ENCODE peak calls at places on chromosome X, in four cellular contexts. One of them, this sample, is unnamed.

GRCh38 chrX:10104958-10105658 is 51.7 kb upstream of the CLCN4 start:
- DNase-seq in cardiac muscle cell: peak; percentile 43
- DNase-seq in stimulated activated CD4-positive, alpha-beta T cell treated with anti-CD3 and anti-CD28 coated beads, Interleukin-15, amount 100 ng/mL, for 1 hour: no peak
- DNase-seq in effector memory CD4-positive, alpha-beta T cell: no peak
- DNase-seq in this sample: no peak

GRCh38 chrX:134074151-134074550 is 88.8 kb upstream of the GPC3 start:
- DNase-seq in cardiac muscle cell: no peak
- DNase-seq in stimulated activated CD4-positive, alpha-beta T cell treated with anti-CD3 and anti-CD28 coated beads, Interleukin-15, amount 100 ng/mL, for 1 hour: no peak
- DNase-seq in effector memory CD4-positive, alpha-beta T cell: no peak
- DNase-seq in this sample: no peak

GRCh38 chrX:107505223-107505622 is 55.8 kb downstream of the FRMPD3 start:
- DNase-seq in cardiac muscle cell: no peak
- DNase-seq in stimulated activated CD4-positive, alpha-beta T cell treated with anti-CD3 and anti-CD28 coated beads, Interleukin-15, amount 100 ng/mL, for 1 hour: no peak
- DNase-seq in effector memory CD4-positive, alpha-beta T cell: no peak
- DNase-seq in this sample: no peak

GRCh38 chrX:22338740-22339139 is 66.0 kb downstream of the CBLL2 start:
- DNase-seq in cardiac muscle cell: no peak
- DNase-seq in stimulated activated CD4-positive, alpha-beta T cell treated with anti-CD3 and anti-CD28 coated beads, Interleukin-15, amount 100 ng/mL, for 1 hour: no peak
- DNase-seq in effector memory CD4-positive, alpha-beta T cell: no peak
- DNase-seq in this sample: no peak

GRCh38 chrX:135923353-135923752 is 29.8 kb downstream of the SAGE1 start:
- DNase-seq in cardiac muscle cell: no peak
- DNase-seq in stimulated activated CD4-positive, alpha-beta T cell treated with anti-CD3 and anti-CD28 coated beads, Interleukin-15, amount 100 ng/mL, for 1 hour: no peak
- DNase-seq in effector memory CD4-positive, alpha-beta T cell: no peak
- DNase-seq in this sample: no peak

GRCh38 chrX:19683817-19684216 is 168.5 kb upstream of the MAP3K15 start:
- DNase-seq in cardiac muscle cell: no peak
- DNase-seq in stimulated activated CD4-positive, alpha-beta T cell treated with anti-CD3 and anti-CD28 coated beads, Interleukin-15, amount 100 ng/mL, for 1 hour: no peak
- DNase-seq in effector memory CD4-positive, alpha-beta T cell: peak; percentile 5
- DNase-seq in this sample: no peak

GRCh38 chrX:129019412-129019811 is 503.9 kb downstream of the SMARCA1 start:
- DNase-seq in cardiac muscle cell: no peak
- DNase-seq in stimulated activated CD4-positive, alpha-beta T cell treated with anti-CD3 and anti-CD28 coated beads, Interleukin-15, amount 100 ng/mL, for 1 hour: no peak
- DNase-seq in effector memory CD4-positive, alpha-beta T cell: no peak
- DNase-seq in this sample: no peak

GRCh38 chrX:13283968-13284914 is 35.6 kb downstream of the ATXN3L start:
- DNase-seq in cardiac muscle cell: peak; percentile 45
- DNase-seq in stimulated activated CD4-positive, alpha-beta T cell treated with anti-CD3 and anti-CD28 coated beads, Interleukin-15, amount 100 ng/mL, for 1 hour: no peak
- DNase-seq in effector memory CD4-positive, alpha-beta T cell: no peak
- DNase-seq in this sample: no peak

GRCh38 chrX:1361275-1361674 is 24.7 kb downstream of the IL3RA start:
- DNase-seq in cardiac muscle cell: no peak
- DNase-seq in stimulated activated CD4-positive, alpha-beta T cell treated with anti-CD3 and anti-CD28 coated beads, Interleukin-15, amount 100 ng/mL, for 1 hour: no peak
- DNase-seq in effector memory CD4-positive, alpha-beta T cell: no peak
- DNase-seq in this sample: no peak

GRCh38 chrX:149092179-149092578 is 412.9 kb downstream of the IDS start:
- DNase-seq in cardiac muscle cell: no peak
- DNase-seq in stimulated activated CD4-positive, alpha-beta T cell treated with anti-CD3 and anti-CD28 coated beads, Interleukin-15, amount 100 ng/mL, for 1 hour: no peak
- DNase-seq in effector memory CD4-positive, alpha-beta T cell: no peak
- DNase-seq in this sample: no peak

GRCh38 chrX:57227691-57228090 is 58.8 kb upstream of the FAAH2 start:
- DNase-seq in cardiac muscle cell: no peak
- DNase-seq in stimulated activated CD4-positive, alpha-beta T cell treated with anti-CD3 and anti-CD28 coated beads, Interleukin-15, amount 100 ng/mL, for 1 hour: no peak
- DNase-seq in effector memory CD4-positive, alpha-beta T cell: no peak
- DNase-seq in this sample: peak; percentile 2